ENCODE peak calls at places on chromosomes 13 and 19, in ten cellular contexts. J is DND-41; C is CD8-positive, alpha-beta T cell; Q is brain microvascular endothelial cell; B is neural progenitor cell; E is fibroblast of pulmonary artery; V is ovary; A is SK-N-SH; K is vagina; N is heart right ventricle. S is an unnamed sample.

GRCh38 chr19:55406869-55407624 is 541 bp downstream of the UBE2S start:
- DNase-seq in J (peak; percentile 49), C (no peak), Q (no peak), B (peak; percentile 42), E (peak; percentile 41), V (peak; percentile 50), A (peak; percentile 70), K (no peak), N (no peak), S (peak; percentile 53)

GRCh38 chr13:29936051-29936813 is 85.8 kb upstream of the UBL3 start:
- DNase-seq in J (no peak), C (no peak), Q (no peak), B (no peak), E (no peak), V (no peak), A (no peak), K (no peak), N (no peak), S (peak; percentile 29)

GRCh38 chr13:95677564-95678386 is 836 bp downstream of the DNAJC3 start:
- DNase-seq in J (no peak), C (no peak), Q (no peak), B (peak; percentile 57), E (peak; percentile 25), V (no peak), A (no peak), K (no peak), N (no peak), S (no peak)

GRCh38 chr19:18321729-18322091 is 1.2 kb downstream of the LSM4 start:
- DNase-seq in J (peak; percentile 77), C (no peak), Q (no peak), B (no peak), E (peak; percentile 29), V (no peak), A (peak; percentile 33), K (no peak), N (no peak), S (peak; percentile 68)

GRCh38 chr19:19111138-19111835 is 27.0 kb downstream of the TMEM161A start:
- DNase-seq in J (no peak), C (no peak), Q (no peak), B (no peak), E (no peak), V (peak; percentile 49), A (peak; percentile 14), K (no peak), N (no peak), S (no peak)

GRCh38 chr19:44824758-44825157 is 15.9 kb downstream of the BCAM start:
- DNase-seq in J (no peak), C (no peak), Q (no peak), B (no peak), E (no peak), V (no peak), A (no peak), K (no peak), N (no peak), S (no peak)

GRCh38 chr13:85520445-85520844 is 278.8 kb downstream of the SLITRK6 start:
- DNase-seq in J (no peak), C (no peak), Q (no peak), B (no peak), E (peak; percentile 68), V (no peak), A (no peak), K (no peak), N (no peak), S (no peak)

GRCh38 chr13:102770435-102770834 is 3.2 kb downstream of the TEX30 start:
- DNase-seq in J (no peak), C (no peak), Q (no peak), B (no peak), E (peak; percentile 13), V (no peak), A (no peak), K (no peak), N (no peak), S (no peak)

GRCh38 chr13:107964356-107964755 is 251.0 kb downstream of the LIG4 start:
- DNase-seq in J (no peak), C (no peak), Q (no peak), B (no peak), E (peak; percentile 0), V (no peak), A (no peak), K (no peak), N (no peak), S (no peak)

GRCh38 chr13:40388617-40389016 is 277.8 kb downstream of the FOXO1 start:
- DNase-seq in J (peak; percentile 92), C (peak; percentile 75), Q (peak; percentile 47), B (no peak), E (no peak), V (no peak), A (no peak), K (no peak), N (no peak), S (peak; percentile 96)

GRCh38 chr19:737591-738093 is 13.3 kb upstream of the MISP start:
- DNase-seq in J (peak; percentile 72), C (peak; percentile 49), Q (no peak), B (peak; percentile 63), E (peak; percentile 46), V (no peak), A (peak; percentile 95), K (no peak), N (peak; percentile 59), S (peak; percentile 42)

GRCh38 chr13:31050486-31051400 is 111.0 kb downstream of the HSPH1 start:
- DNase-seq in J (no peak), C (no peak), Q (no peak), B (peak; percentile 20), E (no peak), V (no peak), A (peak; percentile 38), K (no peak), N (no peak), S (no peak)
- TF ChIP-seq CTCF in J (no peak), C (no peak), Q (peak; percentile 59), B (peak; percentile 38), E (peak; percentile 35), V (no peak), A (peak; percentile 56), K (no peak), N (peak; percentile 4), S (no peak)

GRCh38 chr13:97369269-97369893 is 64.6 kb upstream of the RAP2A start:
- DNase-seq in J (peak; percentile 23), C (no peak), Q (no peak), B (no peak), E (no peak), V (no peak), A (no peak), K (no peak), N (no peak), S (peak; percentile 24)
- H3K4me3 ChIP-seq in J (peak overlapping the region; percentile 11), C (peak overlapping the region; percentile 21), Q (peak overlapping the region; percentile 32), B (no peak overlapping the region), E (no peak overlapping the region), V (peak overlapping the region; percentile 7), A (peak overlapping the region; percentile 5), K (peak overlapping the region; percentile 38), N (peak overlapping the region; percentile 45), S (peak overlapping the region; percentile 53)

GRCh38 chr13:48476215-48476614 is 56.7 kb downstream of the RCBTB2 start:
- DNase-seq in J (no peak), C (no peak), Q (no peak), B (no peak), E (no peak), V (no peak), A (no peak), K (no peak), N (no peak), S (peak; percentile 40)

GRCh38 chr13:48478401-48478800 is 54.5 kb downstream of the RCBTB2 start:
- DNase-seq in J (no peak), C (no peak), Q (no peak), B (no peak), E (no peak), V (no peak), A (no peak), K (no peak), N (no peak), S (no peak)

GRCh38 chr13:48477191-48477855 is 55.6 kb downstream of the RCBTB2 start:
- DNase-seq in J (no peak), C (no peak), Q (no peak), B (no peak), E (no peak), V (no peak), A (no peak), K (no peak), N (no peak), S (peak; percentile 38)

GRCh38 chr13:48476674-48477073 is 56.2 kb downstream of the RCBTB2 start:
- DNase-seq in J (no peak), C (no peak), Q (no peak), B (no peak), E (no peak), V (no peak), A (no peak), K (no peak), N (no peak), S (no peak)

DNA sequence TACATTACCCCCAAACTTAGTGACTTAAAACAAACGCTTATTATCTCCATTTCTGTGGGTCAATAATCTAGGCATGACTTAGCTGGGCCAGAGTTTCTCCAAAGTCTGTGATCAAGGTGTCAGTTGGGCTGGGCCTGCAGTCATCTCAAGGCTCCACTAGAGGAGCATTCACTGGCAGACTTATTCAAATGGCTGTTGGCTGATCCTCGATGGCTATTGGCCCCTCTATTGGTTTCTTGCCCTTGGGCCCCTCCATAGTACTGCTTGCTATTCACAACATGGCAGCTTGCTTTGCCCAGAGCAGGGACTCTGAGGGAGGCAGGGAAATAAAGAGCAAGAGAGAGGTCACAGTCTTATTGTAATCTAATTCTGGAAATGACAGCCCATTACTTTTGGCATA is 57.6 kb downstream of the RCBTB2 start:
- DNase-seq in J (no peak), C (no peak), Q (no peak), B (no peak), E (no peak), V (no peak), A (no peak), K (no peak), N (no peak), S (no peak)
- TF ChIP-seq CTCF in J (peak; percentile 13), C (no peak), Q (no peak), B (no peak), E (no peak), V (no peak), A (no peak), K (no peak), N (no peak), S (no peak)

GRCh38 chr13:26255717-26256277 is 1.9 kb downstream of the CDK8 start:
- DNase-seq in J (no peak), C (no peak), Q (no peak), B (no peak), E (peak; percentile 20), V (no peak), A (peak; percentile 39), K (no peak), N (no peak), S (peak; percentile 14)

GRCh38 chr13:26257049-26257448 is 3.1 kb downstream of the CDK8 start:
- DNase-seq in J (no peak), C (no peak), Q (no peak), B (no peak), E (no peak), V (no peak), A (no peak), K (no peak), N (no peak), S (peak; percentile 19)

GRCh38 chr13:26253787-26254582 is at the start of gene CDK8:
- DNase-seq in J (peak; percentile 89), C (peak; percentile 80), Q (peak; percentile 92), B (peak; percentile 95), E (peak; percentile 93), V (peak; percentile 91), A (peak; percentile 89), K (peak; percentile 89), N (peak; percentile 92), S (peak; percentile 96)

GRCh38 chr13:26254583-26255102 is 714 bp downstream of the CDK8 start:
- DNase-seq in J (peak; percentile 70), C (peak; percentile 31), Q (peak; percentile 10), B (peak; percentile 68), E (peak; percentile 36), V (peak; percentile 63), A (peak; percentile 68), K (no peak), N (peak; percentile 54), S (peak; percentile 69)

GRCh38 chr13:26253262-26253786 is 605 bp upstream of the CDK8 start:
- DNase-seq in J (no peak), C (no peak), Q (no peak), B (no peak), E (no peak), V (peak; percentile 16), A (no peak), K (no peak), N (no peak), S (no peak)
- H3K4me3 ChIP-seq in J (peak overlapping the region; percentile 77), C (peak overlapping the region; percentile 100), Q (peak overlapping the region; percentile 82), B (peak overlapping the region; percentile 81), E (peak overlapping the region; percentile 83), V (peak overlapping the region; percentile 96), A (peak overlapping the region; percentile 90), K (peak overlapping the region; percentile 99), N (peak overlapping the region; percentile 89), S (peak overlapping the region; percentile 93)